ENCODE peak calls at places on chromosomes 6 and 20, in five cellular contexts. S, N, Z, D and K are unnamed samples.

GRCh38 chr6:129364037-129364436 is 345.9 kb downstream of the ARHGAP18 start:
- DNase-seq in N (no peak), D (no peak), Z (no peak), S (no peak), K (no peak)

GRCh38 chr6:82955841-82956240 is 109.8 kb downstream of the UBE3D start:
- DNase-seq in N (no peak), S (no peak), Z (no peak), D (no peak), K (no peak)

GRCh38 chr6:92715991-92716390 is 703.4 kb downstream of the EPHA7 start:
- DNase-seq in N (no peak), S (no peak), Z (no peak), D (no peak), K (no peak)

GRCh38 chr6:52109073-52109635 is 21.7 kb upstream of the PKHD1 start:
- DNase-seq in S (no peak), Z (no peak), D (no peak), N (no peak), K (no peak)

GRCh38 chr20:47031821-47032220 is 137.2 kb downstream of the EYA2 start:
- DNase-seq in S (no peak), Z (no peak), D (no peak), N (no peak), K (no peak)

GRCh38 chr20:36548006-36548315 is 6.6 kb downstream of the MYL9 start:
- DNase-seq in S (peak), Z (no peak), N (no peak), D (no peak), K (no peak)

GRCh38 chr6:134436950-134437349 is 119.0 kb upstream of the SGK1 start:
- DNase-seq in Z (no peak), N (no peak), D (no peak), S (no peak), K (no peak)

GRCh38 chr20:63100926-63101699 is 94.3 kb upstream of the BHLHE23 start:
- DNase-seq in S (no peak), Z (no peak), D (no peak), N (no peak), K (no peak)

GRCh38 chr6:149842331-149842730 is 21.8 kb downstream of the LRP11 start:
- DNase-seq in S (peak), N (no peak), Z (no peak), D (no peak), K (no peak)

GRCh38 chr6:97586344-97586743 is 303.3 kb upstream of the MMS22L start:
- DNase-seq in Z (no peak), D (no peak), S (peak), N (no peak), K (no peak)

GRCh38 chr6:84805145-84805544 is 40.7 kb upstream of the TBX18 start:
- DNase-seq in Z (no peak), N (no peak), D (no peak), S (no peak), K (no peak)

GRCh38 chr6:317068-317451 is 24.8 kb downstream of the DUSP22 start:
- DNase-seq in S (no peak), D (no peak), N (no peak), Z (no peak), K (no peak)

GRCh38 chr6:146914563-146915483 is 289.4 kb upstream of the STXBP5 start:
- DNase-seq in N (peak), Z (no peak), D (no peak), S (no peak), K (peak)

GRCh38 chr6:37488464-37488863 is 11.2 kb downstream of the CCDC167 start:
- DNase-seq in Z (no peak), S (no peak), N (no peak), D (no peak), K (no peak)

GRCh38 chr20:6140947-6141346 is 18.1 kb upstream of the FERMT1 start:
- DNase-seq in N (peak), Z (no peak), S (peak), D (no peak), K (no peak)

GRCh38 chr6:1079525-1079924 is 232.4 kb upstream of the FOXQ1 start:
- DNase-seq in S (peak), N (peak), Z (no peak), D (no peak), K (peak)

GRCh38 chr6:44590471-44590870 is 203.0 kb downstream of the CDC5L start:
- DNase-seq in S (no peak), D (no peak), N (no peak), Z (no peak), K (no peak)

GRCh38 chr6:74578339-74578738 is 627.5 kb downstream of the COL12A1 start:
- DNase-seq in D (no peak), N (no peak), Z (no peak), S (no peak), K (no peak)

GRCh38 chr6:38213275-38213674 is 393.7 kb downstream of the ZFAND3 start:
- DNase-seq in S (no peak), D (no peak), Z (no peak), N (no peak), K (no peak)

GRCh38 chr20:22248052-22248667 is 336.2 kb downstream of the FOXA2 start:
- DNase-seq in N (no peak), S (peak), Z (no peak), D (no peak), K (no peak)

GRCh38 chr20:58893355-58894151 is 41.0 kb downstream of the GNAS start:
- DNase-seq in N (no peak), D (no peak), Z (no peak), S (no peak), K (no peak)

GRCh38 chr6:132530293-132530974 is 7.6 kb upstream of the TAAR9 start:
- DNase-seq in N (peak), D (peak), Z (peak), S (peak), K (peak)

GRCh38 chr20:33407251-33407650 is 5.9 kb upstream of the CDK5RAP1 start:
- DNase-seq in S (no peak), N (no peak), Z (no peak), D (no peak), K (no peak)

GRCh38 chr6:35590622-35591066 is 77.9 kb upstream of the TULP1 start:
- DNase-seq in Z (no peak), N (no peak), S (no peak), D (no peak), K (no peak)

GRCh38 chr6:162973141-162973872 is 245.5 kb downstream of the PACRG start:
- DNase-seq in D (no peak), N (no peak), S (no peak), Z (no peak), K (no peak)

GRCh38 chr6:46376562-46376969 is 114.7 kb downstream of the RCAN2 start:
- DNase-seq in N (no peak), D (peak), S (no peak), Z (no peak), K (no peak)

GRCh38 chr20:53369871-53370270 is 223.8 kb downstream of the ZNF217 start:
- DNase-seq in Z (no peak), N (no peak), D (no peak), S (no peak), K (no peak)